ENCODE peak calls at places on chromosomes 4 and X, in seven cellular contexts. One of them, this sample, is unnamed.

GRCh38 chr4:55947254-55947882 is 1.4 kb upstream of the CEP135 start:
- DNase-seq in NCI-H2171 treated with DMSO at 0.1 percent for 48 hours: no peak
- DNase-seq in fibroblast of the aortic adventitia: peak
- DNase-seq in hippocampal formation: no peak
- DNase-seq in GM12865: peak
- DNase-seq in activated CD4-positive, CD25-positive, alpha-beta regulatory T cell: no peak
- DNase-seq in HTR-8/SVneo: no peak
- DNase-seq in this sample: no peak

GRCh38 chr4:8188085-8188484 is 11.0 kb upstream of the SH3TC1 start:
- DNase-seq in activated CD4-positive, CD25-positive, alpha-beta regulatory T cell: no peak
- DNase-seq in hippocampal formation: no peak
- DNase-seq in fibroblast of the aortic adventitia: no peak
- DNase-seq in HTR-8/SVneo: no peak
- DNase-seq in GM12865: no peak
- DNase-seq in NCI-H2171 treated with DMSO at 0.1 percent for 48 hours: no peak
- DNase-seq in this sample: no peak

GRCh38 chr4:10640535-10641159 is 43.9 kb downstream of the CLNK start:
- DNase-seq in NCI-H2171 treated with DMSO at 0.1 percent for 48 hours: no peak
- DNase-seq in hippocampal formation: peak
- DNase-seq in fibroblast of the aortic adventitia: peak
- DNase-seq in activated CD4-positive, CD25-positive, alpha-beta regulatory T cell: no peak
- DNase-seq in GM12865: peak
- DNase-seq in HTR-8/SVneo: no peak
- DNase-seq in this sample: peak

GRCh38 chrX:150649096-150649870 is 43.9 kb upstream of the MTMR1 start:
- DNase-seq in activated CD4-positive, CD25-positive, alpha-beta regulatory T cell: no peak
- DNase-seq in HTR-8/SVneo: no peak
- DNase-seq in GM12865: no peak
- DNase-seq in hippocampal formation: no peak
- DNase-seq in fibroblast of the aortic adventitia: peak
- DNase-seq in NCI-H2171 treated with DMSO at 0.1 percent for 48 hours: peak
- DNase-seq in this sample: no peak

GRCh38 chr4:134202557-134202956 is 968 bp upstream of the PABPC4L start:
- DNase-seq in hippocampal formation: no peak
- DNase-seq in fibroblast of the aortic adventitia: no peak
- DNase-seq in NCI-H2171 treated with DMSO at 0.1 percent for 48 hours: no peak
- DNase-seq in activated CD4-positive, CD25-positive, alpha-beta regulatory T cell: no peak
- DNase-seq in HTR-8/SVneo: no peak
- DNase-seq in GM12865: no peak
- DNase-seq in this sample: no peak

GRCh38 chr4:144787365-144788263 is 141.7 kb downstream of the HHIP start:
- DNase-seq in fibroblast of the aortic adventitia: peak
- DNase-seq in NCI-H2171 treated with DMSO at 0.1 percent for 48 hours: no peak
- DNase-seq in GM12865: peak
- DNase-seq in activated CD4-positive, CD25-positive, alpha-beta regulatory T cell: no peak
- DNase-seq in HTR-8/SVneo: peak
- DNase-seq in hippocampal formation: peak
- DNase-seq in this sample: peak

GRCh38 chr4:160175064-160175643 is 1072.3 kb downstream of the RAPGEF2 start:
- DNase-seq in GM12865: no peak
- DNase-seq in activated CD4-positive, CD25-positive, alpha-beta regulatory T cell: no peak
- DNase-seq in fibroblast of the aortic adventitia: no peak
- DNase-seq in NCI-H2171 treated with DMSO at 0.1 percent for 48 hours: no peak
- DNase-seq in hippocampal formation: no peak
- DNase-seq in HTR-8/SVneo: peak
- DNase-seq in this sample: no peak

GRCh38 chr4:38452009-38452408 is 212.0 kb upstream of the KLF3 start:
- DNase-seq in hippocampal formation: no peak
- DNase-seq in activated CD4-positive, CD25-positive, alpha-beta regulatory T cell: no peak
- DNase-seq in HTR-8/SVneo: no peak
- DNase-seq in GM12865: peak
- DNase-seq in fibroblast of the aortic adventitia: no peak
- DNase-seq in NCI-H2171 treated with DMSO at 0.1 percent for 48 hours: no peak
- DNase-seq in this sample: no peak

GRCh38 chr4:130187587-130187986 is 1091.6 kb downstream of the C4orf33 start:
- DNase-seq in fibroblast of the aortic adventitia: no peak
- DNase-seq in GM12865: no peak
- DNase-seq in NCI-H2171 treated with DMSO at 0.1 percent for 48 hours: no peak
- DNase-seq in hippocampal formation: no peak
- DNase-seq in HTR-8/SVneo: no peak
- DNase-seq in activated CD4-positive, CD25-positive, alpha-beta regulatory T cell: no peak
- DNase-seq in this sample: no peak

GRCh38 chr4:158873795-158874359 is 105.1 kb downstream of the FNIP2 start:
- DNase-seq in GM12865: no peak
- DNase-seq in NCI-H2171 treated with DMSO at 0.1 percent for 48 hours: no peak
- DNase-seq in fibroblast of the aortic adventitia: peak
- DNase-seq in hippocampal formation: no peak
- DNase-seq in activated CD4-positive, CD25-positive, alpha-beta regulatory T cell: no peak
- DNase-seq in HTR-8/SVneo: peak
- DNase-seq in this sample: no peak

GRCh38 chr4:176066757-176067156 is 1.1 kb downstream of the WDR17 start:
- DNase-seq in GM12865: no peak
- DNase-seq in hippocampal formation: peak
- DNase-seq in HTR-8/SVneo: no peak
- DNase-seq in activated CD4-positive, CD25-positive, alpha-beta regulatory T cell: no peak
- DNase-seq in fibroblast of the aortic adventitia: no peak
- DNase-seq in NCI-H2171 treated with DMSO at 0.1 percent for 48 hours: no peak
- DNase-seq in this sample: no peak

GRCh38 chr4:172654482-172654881 is 514.1 kb upstream of the GALNT7 start:
- DNase-seq in hippocampal formation: no peak
- DNase-seq in NCI-H2171 treated with DMSO at 0.1 percent for 48 hours: peak
- DNase-seq in HTR-8/SVneo: no peak
- DNase-seq in fibroblast of the aortic adventitia: no peak
- DNase-seq in GM12865: no peak
- DNase-seq in activated CD4-positive, CD25-positive, alpha-beta regulatory T cell: no peak
- DNase-seq in this sample: no peak

GRCh38 chr4:54657556-54658313 is at the start of gene KIT:
- DNase-seq in GM12865: no peak
- DNase-seq in fibroblast of the aortic adventitia: no peak
- DNase-seq in hippocampal formation: no peak
- DNase-seq in NCI-H2171 treated with DMSO at 0.1 percent for 48 hours: peak
- DNase-seq in HTR-8/SVneo: peak
- DNase-seq in activated CD4-positive, CD25-positive, alpha-beta regulatory T cell: no peak
- DNase-seq in this sample: peak

GRCh38 chrX:154294791-154295580 is at the start of gene TEX28:
- DNase-seq in GM12865: no peak
- DNase-seq in HTR-8/SVneo: no peak
- DNase-seq in NCI-H2171 treated with DMSO at 0.1 percent for 48 hours: no peak
- DNase-seq in fibroblast of the aortic adventitia: no peak
- DNase-seq in activated CD4-positive, CD25-positive, alpha-beta regulatory T cell: no peak
- DNase-seq in hippocampal formation: no peak
- DNase-seq in this sample: no peak

GRCh38 chr4:149203256-149204001 is 612.2 kb downstream of the IQCM start:
- DNase-seq in GM12865: no peak
- DNase-seq in HTR-8/SVneo: peak
- DNase-seq in hippocampal formation: no peak
- DNase-seq in NCI-H2171 treated with DMSO at 0.1 percent for 48 hours: no peak
- DNase-seq in fibroblast of the aortic adventitia: no peak
- DNase-seq in activated CD4-positive, CD25-positive, alpha-beta regulatory T cell: no peak
- DNase-seq in this sample: no peak

GRCh38 chrX:57643698-57644097 is 36.4 kb downstream of the NLRP2B start:
- DNase-seq in HTR-8/SVneo: no peak
- DNase-seq in GM12865: no peak
- DNase-seq in hippocampal formation: no peak
- DNase-seq in NCI-H2171 treated with DMSO at 0.1 percent for 48 hours: no peak
- DNase-seq in fibroblast of the aortic adventitia: no peak
- DNase-seq in activated CD4-positive, CD25-positive, alpha-beta regulatory T cell: no peak
- DNase-seq in this sample: no peak

GRCh38 chrX:130878350-130879341 is 24.4 kb downstream of the ENOX2 start:
- DNase-seq in fibroblast of the aortic adventitia: peak
- DNase-seq in NCI-H2171 treated with DMSO at 0.1 percent for 48 hours: no peak
- DNase-seq in GM12865: no peak
- DNase-seq in activated CD4-positive, CD25-positive, alpha-beta regulatory T cell: no peak
- DNase-seq in HTR-8/SVneo: peak
- DNase-seq in hippocampal formation: no peak
- DNase-seq in this sample: no peak

GRCh38 chr4:183995489-183996049 is 90.5 kb downstream of the STOX2 start:
- DNase-seq in fibroblast of the aortic adventitia: peak
- DNase-seq in HTR-8/SVneo: no peak
- DNase-seq in GM12865: no peak
- DNase-seq in NCI-H2171 treated with DMSO at 0.1 percent for 48 hours: no peak
- DNase-seq in hippocampal formation: no peak
- DNase-seq in activated CD4-positive, CD25-positive, alpha-beta regulatory T cell: no peak
- DNase-seq in this sample: no peak

GRCh38 chr4:156998500-156999174 is 27.0 kb upstream of the PDGFC start:
- DNase-seq in hippocampal formation: no peak
- DNase-seq in HTR-8/SVneo: no peak
- DNase-seq in GM12865: no peak
- DNase-seq in fibroblast of the aortic adventitia: no peak
- DNase-seq in activated CD4-positive, CD25-positive, alpha-beta regulatory T cell: no peak
- DNase-seq in NCI-H2171 treated with DMSO at 0.1 percent for 48 hours: no peak
- DNase-seq in this sample: no peak

GRCh38 chr4:48484494-48485168 is 1.5 kb downstream of the SLC10A4 start:
- DNase-seq in HTR-8/SVneo: no peak
- DNase-seq in GM12865: no peak
- DNase-seq in activated CD4-positive, CD25-positive, alpha-beta regulatory T cell: no peak
- DNase-seq in fibroblast of the aortic adventitia: no peak
- DNase-seq in hippocampal formation: no peak
- DNase-seq in NCI-H2171 treated with DMSO at 0.1 percent for 48 hours: no peak
- DNase-seq in this sample: no peak